ENCODE peak calls at places on chromosome 18, in seven cellular contexts. P is cardiac fibroblast; D is neural crest cell; I is fibroblast of mammary gland; C is bronchial epithelial cell; T is lung; J is CD8-positive, alpha-beta T cell. K is an unnamed sample.

GRCh38 chr18:37385846-37386435 is 179.7 kb downstream of the CELF4 start:
- DNase-seq in T (no peak), I (peak), P (peak), C (peak), J (no peak), D (no peak), K (no peak)

GRCh38 chr18:50662177-50662576 is 102.3 kb downstream of the MAPK4 start:
- DNase-seq in C (no peak), P (no peak), I (peak), T (no peak), J (no peak), D (no peak), K (no peak)

GRCh38 chr18:61893304-61893970 is 630 bp upstream of the RNF152 start:
- DNase-seq in I (peak), J (peak), P (peak), T (no peak), D (peak), C (no peak), K (peak)

GRCh38 chr18:3898866-3899613 is 449.1 kb downstream of the TGIF1 start:
- DNase-seq in C (no peak), I (no peak), T (no peak), P (no peak), D (no peak), J (no peak), K (no peak)

GRCh38 chr18:8742382-8743361 is 37.3 kb downstream of the MTCL1 start:
- DNase-seq in P (no peak), J (no peak), C (no peak), T (no peak), I (no peak), D (no peak), K (no peak)

GRCh38 chr18:38525039-38525438 is 959.4 kb upstream of the CELF4 start:
- DNase-seq in T (no peak), D (no peak), P (no peak), C (no peak), J (no peak), I (no peak), K (no peak)

GRCh38 chr18:46894124-46894523 is 23.2 kb downstream of the PIAS2 start:
- DNase-seq in D (no peak), I (no peak), C (no peak), J (no peak), T (no peak), P (no peak), K (no peak)

GRCh38 chr18:11251229-11251890 is 102.0 kb upstream of the PIEZO2 start:
- DNase-seq in T (no peak), J (no peak), C (no peak), I (peak), P (peak), D (no peak), K (no peak)

GRCh38 chr18:20971886-20972267 is 139.7 kb downstream of the ROCK1 start:
- DNase-seq in P (peak), T (no peak), C (peak), I (peak), D (no peak), J (no peak), K (no peak)

GRCh38 chr18:12774982-12775381 is 72.1 kb downstream of the PSMG2 start:
- DNase-seq in T (no peak), P (peak), D (no peak), J (no peak), C (no peak), I (no peak), K (no peak)

GRCh38 chr18:74499633-74500032 is 3.5 kb downstream of the CNDP2 start:
- DNase-seq in P (peak), I (peak), T (peak), C (peak), D (no peak), J (peak), K (no peak)

GRCh38 chr18:79631761-79632446 is 47.7 kb upstream of the CTDP1 start:
- DNase-seq in P (no peak), T (no peak), D (no peak), C (no peak), J (peak), I (no peak), K (no peak)

GRCh38 chr18:11512096-11513030 is 97.0 kb upstream of the SLC35G4 start:
- DNase-seq in C (peak), I (peak), T (no peak), J (no peak), P (peak), D (no peak), K (no peak)

GRCh38 chr18:63002305-63002704 is 287.0 kb downstream of the PHLPP1 start:
- DNase-seq in C (no peak), I (no peak), J (no peak), T (no peak), D (no peak), P (no peak), K (no peak)

GRCh38 chr18:48222118-48222517 is 187.1 kb downstream of the ZBTB7C start:
- DNase-seq in J (no peak), D (no peak), I (peak), C (peak), T (peak), P (peak), K (no peak)

GRCh38 chr18:45870419-45870818 is 44.9 kb downstream of the SIGLEC15 start:
- DNase-seq in J (no peak), T (no peak), I (no peak), D (no peak), C (no peak), P (no peak), K (no peak)

GRCh38 chr18:49619792-49620191 is 57.9 kb downstream of the LIPG start:
- DNase-seq in I (no peak), T (no peak), J (no peak), C (no peak), P (no peak), D (no peak), K (no peak)

GRCh38 chr18:79950440-79951341 is 762 bp downstream of the SLC66A2 start:
- DNase-seq in T (no peak), J (no peak), I (peak), P (peak), D (no peak), C (no peak), K (peak)

GRCh38 chr18:80172056-80172455 is 63.0 kb downstream of the ADNP2 start:
- DNase-seq in I (no peak), T (no peak), C (no peak), P (no peak), J (no peak), D (no peak), K (no peak)

GRCh38 chr18:48058486-48058885 is 128.0 kb upstream of the SMAD2 start:
- DNase-seq in C (no peak), D (no peak), T (no peak), P (no peak), I (no peak), J (no peak), K (no peak)

GRCh38 chr18:2794159-2794558 is 52.6 kb upstream of the EMILIN2 start:
- DNase-seq in J (no peak), C (no peak), I (no peak), D (no peak), P (no peak), T (no peak), K (no peak)

GRCh38 chr18:79922971-79923411 is 28.5 kb downstream of the SLC66A2 start:
- DNase-seq in C (no peak), I (no peak), P (no peak), D (no peak), J (peak), T (no peak), K (peak)

GRCh38 chr18:54946149-54946581 is 13.1 kb downstream of the CCDC68 start:
- DNase-seq in T (peak), P (peak), D (no peak), I (no peak), J (no peak), C (peak), K (no peak)

GRCh38 chr18:79576686-79577351 is 102.8 kb upstream of the CTDP1 start:
- DNase-seq in I (no peak), P (peak), T (no peak), J (no peak), C (no peak), D (no peak), K (peak)

GRCh38 chr18:35588995-35589394 is 7.5 kb downstream of the GALNT1 start:
- DNase-seq in D (no peak), I (no peak), J (no peak), T (no peak), P (no peak), C (no peak), K (no peak)

GRCh38 chr18:54241483-54241882 is 17.0 kb upstream of the MBD2 start:
- DNase-seq in I (no peak), C (no peak), D (no peak), J (no peak), P (no peak), T (no peak), K (no peak)

GRCh38 chr18:1017679-1018078 is 113.0 kb downstream of the ADCYAP1 start:
- DNase-seq in T (no peak), C (no peak), D (no peak), P (no peak), I (no peak), J (no peak), K (no peak)

GRCh38 chr18:37575646-37576045 is 10.0 kb upstream of the CELF4 start:
- DNase-seq in D (no peak), P (no peak), C (no peak), J (no peak), I (no peak), T (no peak), K (no peak)

GRCh38 chr18:41121116-41121826 is 833.8 kb upstream of the PIK3C3 start:
- DNase-seq in T (no peak), P (peak), J (no peak), C (peak), I (peak), D (no peak), K (no peak)

GRCh38 chr18:37864122-37864521 is 298.5 kb upstream of the CELF4 start:
- DNase-seq in D (no peak), P (no peak), C (no peak), J (no peak), T (no peak), I (no peak), K (no peak)

GRCh38 chr18:43341014-43341413 is 63.7 kb upstream of the SYT4 start:
- DNase-seq in J (no peak), I (no peak), D (no peak), T (no peak), P (no peak), C (no peak), K (no peak)

GRCh38 chr18:55401638-55402191 is 186.3 kb downstream of the TCF4 start:
- DNase-seq in C (no peak), D (no peak), I (peak), T (no peak), J (no peak), P (peak), K (no peak)

GRCh38 chr18:7946724-7947377 is 379.7 kb downstream of the PTPRM start:
- DNase-seq in J (no peak), P (peak), C (peak), D (no peak), T (peak), I (peak), K (no peak)

GRCh38 chr18:12435867-12436266 is 28.1 kb downstream of the PRELID3A start:
- DNase-seq in D (no peak), I (no peak), C (no peak), T (no peak), P (no peak), J (no peak), K (no peak)

GRCh38 chr18:77749189-77749588 is 499.5 kb downstream of the GALR1 start:
- DNase-seq in I (peak), J (no peak), P (no peak), D (peak), T (no peak), C (no peak), K (no peak)

GRCh38 chr18:73893879-73894278 is 253.8 kb downstream of the FBXO15 start:
- DNase-seq in D (no peak), I (peak), J (no peak), T (no peak), P (no peak), C (peak), K (no peak)

GRCh38 chr18:74023220-74023619 is 124.4 kb downstream of the FBXO15 start:
- DNase-seq in J (no peak), C (no peak), P (no peak), I (no peak), D (no peak), T (no peak), K (no peak)

GRCh38 chr18:1483386-1483785 is 578.7 kb downstream of the ADCYAP1 start:
- DNase-seq in C (peak), I (no peak), P (peak), J (no peak), D (no peak), T (no peak), K (no peak)

GRCh38 chr18:13611058-13611615 is 115.2 kb downstream of the FAM210A start:
- DNase-seq in T (no peak), D (no peak), J (peak), P (peak), C (no peak), I (peak), K (no peak)

GRCh38 chr18:30501594-30501993 is 540.9 kb downstream of the DSC3 start:
- DNase-seq in T (no peak), J (no peak), D (no peak), I (no peak), P (no peak), C (no peak), K (no peak)
- TF ChIP-seq CTCF in T (no peak), J (no peak), D (no peak), I (no peak), P (no peak), C (no peak), K (no peak)

DNA sequence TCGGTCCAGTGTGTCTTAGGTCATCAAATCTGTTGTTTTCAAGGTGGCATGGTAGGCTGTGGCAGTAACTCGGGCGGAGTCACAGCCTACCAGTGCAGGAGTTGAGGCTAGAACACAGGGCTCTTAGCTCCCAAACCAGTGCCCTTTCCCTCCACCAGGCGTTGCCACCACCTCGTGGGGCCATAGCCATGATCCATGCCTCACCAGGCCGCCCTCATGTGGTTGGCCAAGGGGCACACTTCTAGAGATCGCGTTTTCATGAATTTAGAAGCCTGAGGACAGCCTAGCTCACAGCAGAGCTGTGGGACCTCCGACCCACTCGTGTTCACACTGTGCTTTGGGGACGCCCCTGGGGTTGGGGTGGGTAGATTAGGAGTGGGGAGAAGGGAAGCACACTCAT is 10.6 kb downstream of the SEC11C start:
- DNase-seq in J (no peak), C (no peak), I (no peak), T (no peak), D (no peak), P (no peak), K (no peak)
- TF ChIP-seq CTCF in J (no peak), C (no peak), I (no peak), T (no peak), D (no peak), P (no peak), K (no peak)

DNA sequence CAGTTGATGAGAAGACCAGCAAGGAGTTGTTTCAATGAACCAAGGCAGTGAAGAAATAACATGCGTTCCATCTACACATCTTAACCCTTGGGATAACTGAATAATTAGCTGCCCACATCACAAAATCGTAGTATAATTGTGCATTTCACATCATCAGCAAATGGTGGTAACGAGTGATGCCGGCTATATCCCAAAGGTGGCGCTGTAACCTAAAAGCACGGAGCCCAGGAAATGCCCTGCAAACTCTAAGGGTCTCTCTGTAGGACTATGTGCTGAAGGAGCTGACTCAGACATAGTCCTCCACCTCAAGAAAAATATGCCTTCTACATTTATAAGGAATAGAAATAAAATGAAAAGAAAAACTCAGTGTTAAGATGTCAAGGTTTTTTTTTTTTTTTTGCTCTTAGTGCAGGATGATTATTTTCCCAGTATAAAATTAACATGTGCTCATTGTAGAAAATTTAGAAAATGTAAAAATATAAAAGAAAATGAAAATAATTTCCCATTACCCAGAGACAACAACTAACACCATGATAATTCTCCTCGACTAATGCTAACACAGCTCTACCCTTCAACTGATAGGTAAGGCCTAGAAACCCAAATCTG is 23.1 kb upstream of the DSG3 start:
- DNase-seq in C (peak), D (peak), I (peak), P (peak), T (no peak), J (no peak), K (no peak)
- TF ChIP-seq CTCF in C (peak), D (peak), I (peak), P (peak), T (no peak), J (no peak), K (peak)

GRCh38 chr18:52422985-52423601 is 83.1 kb downstream of the DCC start:
- DNase-seq in C (no peak), D (no peak), P (no peak), T (no peak), J (no peak), I (no peak), K (no peak)
- TF ChIP-seq CTCF in C (no peak), D (peak), P (no peak), T (no peak), J (no peak), I (no peak), K (no peak)

DNA sequence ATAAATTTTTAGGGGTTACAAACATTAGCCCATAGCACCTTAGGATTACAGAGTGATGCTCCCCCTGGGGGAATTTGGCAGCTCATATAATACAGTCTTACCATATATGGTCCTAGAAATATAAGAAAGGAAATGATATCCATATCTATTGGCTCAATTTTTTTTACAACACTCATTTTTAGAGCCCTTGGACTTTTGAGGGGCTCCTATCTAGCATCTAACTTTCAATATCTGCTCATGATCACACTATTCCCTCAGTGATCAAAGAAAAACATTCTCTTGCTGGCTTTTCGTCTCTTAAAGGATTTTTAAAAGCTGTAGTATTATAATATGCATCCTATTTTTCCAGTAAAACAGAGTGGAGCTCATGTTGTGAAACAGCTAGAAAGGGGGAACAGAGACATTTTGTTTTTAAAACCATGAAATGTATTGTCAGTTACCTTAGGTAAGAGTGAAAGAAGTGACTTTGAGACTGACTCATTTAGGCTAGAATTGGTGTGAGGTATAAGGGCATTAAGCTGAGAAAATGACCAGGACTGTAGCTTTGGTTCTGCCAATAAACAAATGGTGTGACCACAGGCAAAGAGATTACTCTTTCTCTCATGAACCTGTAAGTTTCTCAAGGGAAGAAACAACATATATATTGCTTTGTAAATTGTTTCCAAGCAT is 65.8 kb downstream of the ALPK2 start:
- DNase-seq in I (no peak), C (no peak), T (no peak), J (no peak), D (no peak), P (no peak), K (no peak)
- TF ChIP-seq CTCF in I (no peak), C (no peak), T (no peak), J (no peak), D (no peak), P (no peak), K (no peak)

DNA sequence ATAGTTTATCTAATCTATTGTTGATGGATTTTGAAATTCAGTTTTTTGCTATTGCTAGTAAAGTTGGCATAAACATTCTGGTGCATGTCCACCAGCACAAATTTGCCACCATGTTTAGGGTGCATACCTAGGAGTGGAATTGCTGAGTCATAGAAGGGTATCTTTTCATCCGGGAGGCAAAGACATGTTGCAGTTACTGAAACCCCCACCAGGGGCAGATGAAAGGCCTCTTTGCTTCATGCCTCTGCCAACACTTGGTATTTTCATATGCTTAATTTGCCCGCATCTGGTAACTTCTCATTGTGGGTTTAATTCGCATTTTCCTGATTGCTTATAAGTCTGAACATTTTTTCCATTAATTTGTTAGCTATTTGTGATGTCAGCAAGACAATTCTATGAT is 8.2 kb downstream of the DCC start:
- DNase-seq in T (no peak), I (no peak), J (no peak), P (no peak), D (no peak), C (peak), K (no peak)
- TF ChIP-seq CTCF in T (no peak), I (peak), J (no peak), P (peak), D (peak), C (peak), K (peak)

GRCh38 chr18:32439802-32440201 is 30.9 kb downstream of the GAREM1 start:
- DNase-seq in J (no peak), T (no peak), P (no peak), I (no peak), D (no peak), C (peak), K (no peak)
- TF ChIP-seq CTCF in J (no peak), T (no peak), P (peak), I (peak), D (peak), C (peak), K (peak)